ENCODE peak calls at places on chromosome 18, in five cellular contexts. One of them, this sample, is unnamed.

GRCh38 chr18:73942081-73942625 is 205.5 kb downstream of the FBXO15 start:
- DNase-seq in cortex of kidney: no peak
- DNase-seq in SK-N-SH: no peak
- DNase-seq in NCI-H510A treated with DMSO at 0.1 percent for 48 hours: peak; percentile 99
- DNase-seq in transverse colon: no peak
- DNase-seq in this sample: no peak

GRCh38 chr18:48938827-48939367 is 11.9 kb downstream of the SMAD7 start:
- DNase-seq in NCI-H510A treated with DMSO at 0.1 percent for 48 hours: no peak
- DNase-seq in SK-N-SH: no peak
- DNase-seq in transverse colon: no peak
- DNase-seq in cortex of kidney: no peak
- DNase-seq in this sample: no peak

GRCh38 chr18:77039196-77040140 is 93.1 kb downstream of the MBP start:
- DNase-seq in NCI-H510A treated with DMSO at 0.1 percent for 48 hours: no peak
- DNase-seq in cortex of kidney: no peak
- DNase-seq in transverse colon: no peak
- DNase-seq in SK-N-SH: no peak
- DNase-seq in this sample: no peak

GRCh38 chr18:23662309-23663263 is at the start of gene ANKRD29:
- DNase-seq in cortex of kidney: no peak
- DNase-seq in SK-N-SH: peak; percentile 88
- DNase-seq in NCI-H510A treated with DMSO at 0.1 percent for 48 hours: no peak
- DNase-seq in transverse colon: peak; percentile 44
- DNase-seq in this sample: peak; percentile 86

GRCh38 chr18:22060361-22060760 is 109.0 kb upstream of the GATA6 start:
- DNase-seq in transverse colon: no peak
- DNase-seq in NCI-H510A treated with DMSO at 0.1 percent for 48 hours: no peak
- DNase-seq in SK-N-SH: no peak
- DNase-seq in cortex of kidney: no peak
- DNase-seq in this sample: no peak

GRCh38 chr18:58541137-58541788 is 87.6 kb downstream of the ALPK2 start:
- DNase-seq in NCI-H510A treated with DMSO at 0.1 percent for 48 hours: no peak
- DNase-seq in transverse colon: no peak
- DNase-seq in SK-N-SH: no peak
- DNase-seq in cortex of kidney: no peak
- DNase-seq in this sample: peak; percentile 57

GRCh38 chr18:59279722-59280121 is 6.5 kb upstream of the RAX start:
- DNase-seq in NCI-H510A treated with DMSO at 0.1 percent for 48 hours: no peak
- DNase-seq in SK-N-SH: no peak
- DNase-seq in transverse colon: no peak
- DNase-seq in cortex of kidney: no peak
- DNase-seq in this sample: peak; percentile 80

GRCh38 chr18:48948112-48949050 is 2.4 kb downstream of the SMAD7 start:
- DNase-seq in SK-N-SH: peak; percentile 69
- DNase-seq in cortex of kidney: peak; percentile 12
- DNase-seq in transverse colon: peak; percentile 70
- DNase-seq in NCI-H510A treated with DMSO at 0.1 percent for 48 hours: peak; percentile 14
- DNase-seq in this sample: peak; percentile 81

This sample was measured in D341Med.